ENCODE peak calls at places on chromosomes 5 and 9, in four cellular contexts. C, Q, F and O are unnamed samples.

GRCh38 chr9:126488310-126488709 is 125.4 kb upstream of the LMX1B start:
- DNase-seq in F (no peak), C (no peak), Q (no peak), O (no peak)

GRCh38 chr5:5141625-5142527 is 1.7 kb downstream of the ADAMTS16 start:
- DNase-seq in F (peak; percentile 62), Q (peak; percentile 33), C (no peak), O (no peak)

GRCh38 chr5:176810687-176811501 is 535 bp downstream of the UNC5A start:
- DNase-seq in C (no peak), F (no peak), Q (no peak), O (no peak)

GRCh38 chr5:56128166-56128565 is 105.0 kb downstream of the ANKRD55 start:
- DNase-seq in C (no peak), F (no peak), Q (no peak), O (no peak)

GRCh38 chr5:1073239-1074102 is 38.4 kb downstream of the SLC12A7 start:
- DNase-seq in F (no peak), Q (no peak), C (no peak), O (no peak)

GRCh38 chr5:180116077-180116375 is 44.5 kb upstream of the RNF130 start:
- DNase-seq in F (no peak), C (no peak), Q (no peak), O (no peak)

GRCh38 chr5:158943057-158943456 is 156.7 kb downstream of the EBF1 start:
- DNase-seq in Q (no peak), F (no peak), C (no peak), O (no peak)

GRCh38 chr5:30039379-30039778 is 1154.1 kb upstream of the CDH6 start:
- DNase-seq in Q (no peak), C (no peak), F (no peak), O (no peak)

GRCh38 chr9:110875275-110875674 is 163.0 kb downstream of the LPAR1 start:
- DNase-seq in C (peak; percentile 8), Q (peak; percentile 91), F (no peak), O (peak; percentile 48)

GRCh38 chr9:129509508-129509907 is 111.4 kb downstream of the C9orf50 start:
- DNase-seq in C (no peak), F (no peak), Q (no peak), O (no peak)

GRCh38 chr9:110911659-110912473 is 126.4 kb downstream of the LPAR1 start:
- DNase-seq in Q (no peak), F (no peak), C (no peak), O (no peak)

GRCh38 chr9:2411459-2412215 is 209.9 kb upstream of the VLDLR start:
- DNase-seq in Q (no peak), C (no peak), F (no peak), O (no peak)

GRCh38 chr9:115847245-115847644 is 306.3 kb upstream of the PAPPA start:
- DNase-seq in Q (no peak), F (no peak), C (no peak), O (no peak)

GRCh38 chr5:41736641-41737040 is 133.6 kb downstream of the OXCT1 start:
- DNase-seq in Q (no peak), C (no peak), F (no peak), O (no peak)

GRCh38 chr5:16619136-16619535 is 2.3 kb upstream of the RETREG1 start:
- DNase-seq in F (no peak), Q (no peak), C (no peak), O (no peak)

GRCh38 chr9:84121991-84122523 is 141.5 kb downstream of the RMI1 start:
- DNase-seq in C (no peak), F (no peak), Q (no peak), O (no peak)

GRCh38 chr5:173472164-173472563 is 143.9 kb upstream of the STC2 start:
- DNase-seq in Q (no peak), C (no peak), F (no peak), O (no peak)

GRCh38 chr5:81718300-81718699 is 32.6 kb downstream of the SSBP2 start:
- DNase-seq in F (peak; percentile 12), C (no peak), Q (no peak), O (no peak)

GRCh38 chr9:129548571-129549135 is 72.2 kb downstream of the C9orf50 start:
- DNase-seq in Q (no peak), F (no peak), C (no peak), O (no peak)

GRCh38 chr9:137141050-137141810 is 2.3 kb downstream of the GRIN1 start:
- DNase-seq in F (no peak), Q (no peak), C (no peak), O (no peak)

GRCh38 chr9:131593255-131593820 is 48.0 kb downstream of the PRRT1B start:
- DNase-seq in Q (no peak), F (no peak), C (no peak), O (no peak)

GRCh38 chr9:98554752-98555151 is 154.0 kb downstream of the GABBR2 start:
- DNase-seq in F (no peak), Q (no peak), C (no peak), O (no peak)

DNA sequence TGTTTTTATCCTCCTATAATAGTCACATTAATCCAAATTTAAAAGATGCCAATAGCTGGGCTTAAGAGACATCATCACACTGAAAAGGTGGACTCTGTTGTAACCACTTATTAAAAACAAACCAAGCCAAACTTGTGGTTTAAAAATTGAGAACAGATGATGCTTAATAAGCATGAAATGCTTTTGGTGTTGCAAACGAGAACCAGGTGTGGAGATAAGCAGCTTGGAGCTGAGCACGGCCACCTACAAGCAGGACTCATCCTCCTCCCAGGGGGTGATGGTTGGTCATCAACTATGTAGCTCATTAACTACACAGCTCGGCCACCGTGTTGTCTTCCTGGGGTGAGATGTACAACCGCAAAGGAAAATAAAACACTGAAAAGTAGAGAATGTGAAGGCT is 154.4 kb downstream of the NPR3 start:
- DNase-seq in C (no peak), Q (no peak), F (no peak), O (no peak)
- TF ChIP-seq SPI1 in C (no peak), Q (no peak), F (no peak), O (no peak)

DNA sequence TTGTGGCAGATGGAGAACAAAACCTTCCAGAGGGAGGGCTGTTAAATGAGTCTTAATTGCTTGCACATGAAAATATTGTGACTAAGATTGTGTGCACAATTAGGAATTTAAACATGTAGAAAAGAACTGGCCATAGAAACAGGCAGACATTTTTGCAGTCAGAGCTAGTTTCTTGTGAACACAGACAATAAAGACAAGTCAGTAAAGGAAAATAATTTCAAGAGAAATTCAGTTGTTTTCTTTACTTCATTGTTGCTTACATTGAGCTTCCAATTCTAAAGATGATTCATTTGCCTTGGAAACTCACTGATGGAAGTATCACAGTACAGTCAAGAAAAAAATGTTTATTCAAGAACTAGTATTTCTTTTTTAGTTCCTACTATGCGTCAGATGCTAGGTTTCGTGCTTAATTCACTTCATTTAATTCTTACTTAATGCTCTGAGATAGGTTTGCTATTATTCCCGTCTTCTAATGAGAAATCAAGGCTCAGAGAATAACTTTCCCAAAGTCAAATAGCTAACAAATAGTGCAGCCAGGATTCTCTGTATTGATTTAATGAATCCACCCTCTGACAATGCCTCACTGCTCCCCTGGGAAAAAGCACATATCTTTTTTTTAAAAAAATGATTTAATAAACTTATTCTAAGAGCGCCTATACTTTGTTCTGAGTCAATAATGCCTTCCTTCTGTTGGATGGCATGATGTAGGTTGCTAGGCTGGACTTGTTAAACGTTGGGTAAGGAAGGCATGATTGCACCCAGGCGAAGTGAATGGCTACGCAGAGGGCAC is 581.4 kb downstream of the RAB3C start:
- DNase-seq in Q (no peak), C (no peak), F (no peak), O (no peak)
- TF ChIP-seq SPI1 in Q (no peak), C (no peak), F (no peak), O (no peak)

DNA sequence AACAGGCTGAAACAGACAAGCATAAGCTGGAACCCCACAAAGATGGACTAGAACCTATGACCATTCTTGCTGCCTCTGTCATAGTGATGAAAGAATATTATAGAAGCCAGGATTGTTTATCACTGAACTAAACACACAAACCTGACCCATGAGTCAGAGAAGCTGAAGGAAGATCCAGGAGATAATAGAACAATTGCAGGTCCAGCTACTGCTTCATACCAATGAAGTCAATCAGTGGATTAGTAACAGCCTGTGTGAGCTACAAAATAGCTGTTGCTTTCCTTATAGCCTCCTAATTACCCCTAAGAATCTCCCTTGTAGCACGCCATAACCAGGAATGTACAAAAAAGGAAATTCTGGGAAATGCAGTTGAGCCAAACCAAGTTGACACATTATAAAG is 459.9 kb upstream of the ZNF462 start:
- DNase-seq in C (no peak), F (no peak), Q (no peak), O (no peak)
- TF ChIP-seq SPI1 in C (no peak), F (no peak), Q (no peak), O (no peak)

DNA sequence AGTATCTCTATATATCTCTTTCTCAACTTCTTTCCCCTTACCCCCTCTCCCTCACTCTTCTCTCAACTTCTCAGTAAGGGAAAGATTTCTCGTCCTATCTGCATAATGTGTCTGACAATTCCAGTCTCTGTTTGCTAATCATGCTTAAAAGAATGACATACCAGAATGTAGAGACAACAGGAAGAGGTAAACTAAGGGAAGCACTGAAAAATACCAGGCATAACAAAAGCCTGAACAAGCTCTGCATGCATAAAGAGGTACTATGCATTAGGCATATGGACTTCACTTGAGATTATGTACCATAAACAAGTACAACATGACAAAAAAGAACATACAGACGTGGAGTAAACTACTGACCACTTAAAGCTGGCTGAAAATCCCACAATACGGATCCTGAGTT is 62.6 kb downstream of the SEMA5A start:
- DNase-seq in Q (no peak), C (no peak), F (no peak), O (no peak)
- TF ChIP-seq SPI1 in Q (no peak), C (no peak), F (no peak), O (no peak)

DNA sequence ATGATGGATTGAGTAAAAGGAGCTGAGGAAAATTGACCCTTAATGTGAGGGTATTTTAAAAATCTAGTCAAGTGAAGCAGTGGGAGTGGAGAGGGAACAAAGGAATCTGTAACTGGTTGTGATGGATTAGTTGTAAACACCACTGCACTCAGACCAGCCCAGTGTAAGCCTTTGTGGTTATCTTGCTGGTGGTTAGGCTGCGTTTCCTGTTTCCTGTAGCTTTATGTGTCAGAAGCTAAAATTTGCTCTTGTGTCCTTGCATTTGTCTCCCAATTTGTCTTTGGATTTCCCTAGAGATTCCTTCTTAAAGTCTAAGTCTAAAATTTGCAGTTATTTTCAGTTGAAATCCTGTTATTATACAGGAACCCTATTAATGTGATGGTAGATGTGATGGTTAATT is 6.3 kb downstream of the IFNA21 start:
- DNase-seq in F (no peak), C (no peak), Q (peak; percentile 45), O (peak; percentile 43)
- TF ChIP-seq SPI1 in F (no peak), C (peak; percentile 67), Q (peak; percentile 21), O (peak; percentile 38)

GRCh38 chr5:6556089-6556801 is 76.6 kb downstream of the NSUN2 start:
- DNase-seq in Q (no peak), C (no peak), F (no peak), O (no peak)
- TF ChIP-seq SPI1 in Q (no peak), C (no peak), F (no peak), O (no peak)

DNA sequence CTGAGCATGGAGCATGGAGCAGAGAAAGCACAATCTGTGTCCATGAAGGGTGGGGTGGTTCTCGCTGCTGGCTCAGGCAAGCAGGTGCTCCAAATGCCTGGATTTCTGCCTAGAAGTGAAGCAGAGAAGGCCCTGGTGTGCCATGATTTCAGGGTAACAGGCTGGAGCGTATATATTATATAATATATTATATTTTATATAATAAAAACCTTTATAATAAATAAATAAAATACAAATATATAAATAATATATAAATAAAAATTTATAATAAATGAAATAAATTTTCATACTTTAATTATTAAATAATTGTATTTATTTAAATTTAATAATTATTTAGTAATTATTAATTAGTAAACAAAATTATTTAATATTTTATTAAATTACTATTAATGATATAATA is 707.4 kb upstream of the COX7C start:
- DNase-seq in Q (no peak), C (no peak), F (no peak), O (no peak)
- TF ChIP-seq SPI1 in Q (no peak), C (no peak), F (no peak), O (no peak)